ENCODE peak calls at places on chromosomes 3 and 15, in seven cellular contexts. S is GM04503; C is neural crest cell; U is CD4-positive, CD25-positive, alpha-beta regulatory T cell; X is left ventricle myocardium inferior; J is PC-3; Z is non-pigmented ciliary epithelial cell. W is an unnamed sample.

GRCh38 chr3:106740116-106740515 is 637.1 kb upstream of the CCDC54 start:
- DNase-seq in S (no peak), C (no peak), U (no peak), X (no peak), J (no peak), Z (no peak), W (no peak)

GRCh38 chr3:14405886-14406238 is 3.5 kb downstream of the SLC6A6 start:
- DNase-seq in S (no peak), C (no peak), U (no peak), X (no peak), J (peak; percentile 37), Z (no peak), W (no peak)

GRCh38 chr3:12352253-12352652 is 63.4 kb downstream of the PPARG start:
- DNase-seq in S (no peak), C (no peak), U (no peak), X (no peak), J (no peak), Z (no peak), W (no peak)

GRCh38 chr15:45705510-45706473 is 71.0 kb downstream of the SQOR start:
- DNase-seq in S (no peak), C (peak; percentile 82), U (peak; percentile 76), X (peak; percentile 51), J (peak; percentile 86), Z (peak; percentile 60), W (peak; percentile 67)

GRCh38 chr15:72237286-72238224 is 6.6 kb upstream of the PKM start:
- DNase-seq in S (peak; percentile 93), C (no peak), U (peak; percentile 89), X (no peak), J (peak; percentile 94), Z (peak; percentile 96), W (peak; percentile 50)

GRCh38 chr15:100043069-100043641 is 298.6 kb downstream of the ADAMTS17 start:
- DNase-seq in S (peak; percentile 51), C (no peak), U (no peak), X (no peak), J (peak; percentile 96), Z (peak; percentile 60), W (no peak)

GRCh38 chr15:88678755-88679154 is 39.9 kb downstream of the ISG20 start:
- DNase-seq in S (no peak), C (no peak), U (no peak), X (no peak), J (no peak), Z (no peak), W (no peak)

GRCh38 chr3:192422998-192423349 is 304.4 kb downstream of the FGF12 start:
- DNase-seq in S (no peak), C (no peak), U (no peak), X (no peak), J (no peak), Z (no peak), W (no peak)

GRCh38 chr3:142943870-142944269 is 19.6 kb downstream of the PAQR9 start:
- DNase-seq in S (no peak), C (no peak), U (no peak), X (no peak), J (peak; percentile 60), Z (no peak), W (no peak)

GRCh38 chr3:39101022-39101689 is 6.3 kb downstream of the GORASP1 start:
- DNase-seq in S (no peak), C (no peak), U (peak; percentile 63), X (no peak), J (peak; percentile 58), Z (no peak), W (no peak)

GRCh38 chr15:39438260-39438659 is 142.6 kb upstream of the THBS1 start:
- DNase-seq in S (no peak), C (no peak), U (no peak), X (peak; percentile 58), J (no peak), Z (no peak), W (no peak)

GRCh38 chr15:40852529-40852928 is 8.7 kb downstream of the SPINT1 start:
- DNase-seq in S (no peak), C (no peak), U (no peak), X (no peak), J (no peak), Z (no peak), W (no peak)

GRCh38 chr3:10682692-10683091 is 133.3 kb upstream of the SLC6A11 start:
- DNase-seq in S (no peak), C (no peak), U (no peak), X (no peak), J (no peak), Z (no peak), W (no peak)

W was measured in occipital lobe.